ENCODE peak calls at places on chromosomes 13 and 19, in four cellular contexts. E is mucosa of descending colon; S is AG09319; W is CD4-positive, alpha-beta T cell. L is an unnamed sample.

GRCh38 chr13:26075498-26075897 is 23.7 kb upstream of the SHISA2 start:
- DNase-seq in E (no peak), W (no peak), S (no peak), L (no peak)

GRCh38 chr19:6868341-6868740 is 19.0 kb upstream of the ADGRE1 start:
- DNase-seq in E (peak), W (no peak), S (no peak), L (no peak)

GRCh38 chr13:45047394-45048328 is 58.3 kb downstream of the GPALPP1 start:
- DNase-seq in S (peak), W (peak), E (peak), L (peak)

GRCh38 chr13:63184693-63185092 is 1769.0 kb upstream of the PCDH20 start:
- DNase-seq in W (no peak), E (no peak), S (no peak), L (no peak)

GRCh38 chr13:107867701-107868661 is 347.4 kb downstream of the LIG4 start:
- DNase-seq in W (no peak), S (no peak), E (no peak), L (peak)

GRCh38 chr19:44775676-44776240 is 1.9 kb upstream of the CBLC start:
- DNase-seq in S (no peak), E (no peak), W (no peak), L (no peak)

GRCh38 chr19:46717034-46717715 is at the start of gene PRKD2:
- DNase-seq in E (peak), S (peak), W (peak), L (peak)

GRCh38 chr13:71864094-71864980 is 2.7 kb downstream of the DACH1 start:
- DNase-seq in W (no peak), E (peak), S (no peak), L (peak)

GRCh38 chr19:40539070-40539469 is 37.6 kb upstream of the SHKBP1 start:
- DNase-seq in S (no peak), E (no peak), W (no peak), L (no peak)

GRCh38 chr13:110617326-110618072 is 2.2 kb downstream of the NAXD start:
- DNase-seq in W (no peak), E (peak), S (peak), L (no peak)

GRCh38 chr19:10874019-10874418 is 2.7 kb downstream of the CARM1 start:
- DNase-seq in W (no peak), E (peak), S (no peak), L (no peak)

GRCh38 chr19:10871711-10872550 is 578 bp downstream of the CARM1 start:
- DNase-seq in W (peak), S (no peak), E (peak), L (peak)

GRCh38 chr19:10870955-10871603 is at the start of gene CARM1:
- DNase-seq in W (peak), S (peak), E (peak), L (peak)

GRCh38 chr19:10870501-10870954 is 825 bp upstream of the CARM1 start:
- DNase-seq in E (no peak), W (no peak), S (no peak), L (no peak)

GRCh38 chr19:10872551-10873107 is 1.3 kb downstream of the CARM1 start:
- DNase-seq in S (no peak), W (no peak), E (no peak), L (no peak)
- TF ChIP-seq CTCF in S (no peak), W (no peak), E (no peak), L (no peak)

DNA sequence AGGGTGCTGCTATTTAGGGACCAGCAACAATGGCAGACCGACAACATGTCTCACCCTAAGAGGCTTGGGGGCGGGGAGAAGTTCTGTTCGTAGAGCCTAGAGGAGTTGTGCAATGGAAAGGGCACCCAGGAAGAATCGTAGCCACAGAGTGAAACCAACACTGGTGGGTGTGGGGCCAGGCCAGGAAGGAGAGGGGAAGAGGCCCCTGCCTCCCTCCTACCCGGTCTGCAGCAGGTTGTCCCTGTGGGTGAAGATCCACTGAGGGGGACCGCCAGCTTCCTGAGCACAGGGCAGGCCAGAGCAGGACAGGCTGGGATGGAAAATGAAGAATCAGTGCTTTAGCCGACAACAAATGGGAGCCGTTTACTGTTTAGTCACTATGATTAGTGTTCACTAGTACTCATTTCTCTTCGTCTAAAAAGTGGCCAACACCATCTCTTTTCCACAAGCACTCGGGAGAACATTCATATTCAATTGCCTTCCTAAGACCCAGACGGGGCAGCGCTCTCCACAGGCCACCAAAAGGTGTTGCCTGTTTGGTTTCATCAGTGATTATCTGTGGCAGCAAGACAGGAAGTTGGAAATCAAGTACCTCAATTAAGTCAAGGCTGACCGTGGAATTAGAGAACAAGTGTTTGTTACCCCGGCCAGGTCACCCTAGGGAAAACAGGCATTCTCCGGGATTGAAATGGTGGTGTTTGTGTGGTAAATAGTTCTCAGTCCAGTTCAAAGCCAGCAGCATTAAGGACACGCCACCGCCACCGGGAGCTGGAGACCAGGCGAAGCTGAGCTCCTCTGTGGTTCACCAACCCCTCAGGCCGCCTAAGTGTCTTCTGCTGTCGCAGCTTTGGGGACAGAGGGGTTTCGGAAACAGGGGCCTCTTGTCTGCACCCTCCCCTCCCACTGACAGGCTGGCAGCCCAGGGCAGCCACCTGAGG is 1.0 kb upstream of the ATP11A start:
- DNase-seq in E (peak), W (peak), S (no peak), L (no peak)
- TF ChIP-seq CTCF in E (no peak), W (no peak), S (no peak), L (no peak)

GRCh38 chr19:52991021-52991420 is 22.7 kb upstream of the ERVV-1 start:
- DNase-seq in E (peak), S (no peak), W (no peak), L (no peak)
- TF ChIP-seq CTCF in E (no peak), S (no peak), W (no peak), L (no peak)

GRCh38 chr13:105207586-105208293 is 1327.7 kb downstream of the EFNB2 start:
- DNase-seq in W (no peak), E (no peak), S (no peak), L (no peak)
- TF ChIP-seq CTCF in W (no peak), E (no peak), S (no peak), L (no peak)

GRCh38 chr13:41848435-41849255 is 112.3 kb downstream of the VWA8 start:
- DNase-seq in W (no peak), E (no peak), S (no peak), L (no peak)
- TF ChIP-seq CTCF in W (no peak), E (no peak), S (no peak), L (no peak)

GRCh38 chr19:11137542-11138384 is 17.8 kb downstream of the SPC24 start:
- DNase-seq in E (peak), S (peak), W (peak), L (peak)
- TF ChIP-seq CTCF in E (peak), S (peak), W (peak), L (peak)

GRCh38 chr13:113759525-113760137 is 605 bp downstream of the TMEM255B start:
- DNase-seq in E (no peak), S (no peak), W (no peak), L (peak)

GRCh38 chr13:113762075-113762474 is 3.0 kb downstream of the TMEM255B start:
- DNase-seq in E (no peak), S (no peak), W (no peak), L (no peak)

GRCh38 chr13:113761136-113761535 is 2.1 kb downstream of the TMEM255B start:
- DNase-seq in W (no peak), E (no peak), S (no peak), L (no peak)

GRCh38 chr13:113756441-113757097 is 2.5 kb upstream of the TMEM255B start:
- DNase-seq in S (no peak), E (no peak), W (no peak), L (no peak)

DNA sequence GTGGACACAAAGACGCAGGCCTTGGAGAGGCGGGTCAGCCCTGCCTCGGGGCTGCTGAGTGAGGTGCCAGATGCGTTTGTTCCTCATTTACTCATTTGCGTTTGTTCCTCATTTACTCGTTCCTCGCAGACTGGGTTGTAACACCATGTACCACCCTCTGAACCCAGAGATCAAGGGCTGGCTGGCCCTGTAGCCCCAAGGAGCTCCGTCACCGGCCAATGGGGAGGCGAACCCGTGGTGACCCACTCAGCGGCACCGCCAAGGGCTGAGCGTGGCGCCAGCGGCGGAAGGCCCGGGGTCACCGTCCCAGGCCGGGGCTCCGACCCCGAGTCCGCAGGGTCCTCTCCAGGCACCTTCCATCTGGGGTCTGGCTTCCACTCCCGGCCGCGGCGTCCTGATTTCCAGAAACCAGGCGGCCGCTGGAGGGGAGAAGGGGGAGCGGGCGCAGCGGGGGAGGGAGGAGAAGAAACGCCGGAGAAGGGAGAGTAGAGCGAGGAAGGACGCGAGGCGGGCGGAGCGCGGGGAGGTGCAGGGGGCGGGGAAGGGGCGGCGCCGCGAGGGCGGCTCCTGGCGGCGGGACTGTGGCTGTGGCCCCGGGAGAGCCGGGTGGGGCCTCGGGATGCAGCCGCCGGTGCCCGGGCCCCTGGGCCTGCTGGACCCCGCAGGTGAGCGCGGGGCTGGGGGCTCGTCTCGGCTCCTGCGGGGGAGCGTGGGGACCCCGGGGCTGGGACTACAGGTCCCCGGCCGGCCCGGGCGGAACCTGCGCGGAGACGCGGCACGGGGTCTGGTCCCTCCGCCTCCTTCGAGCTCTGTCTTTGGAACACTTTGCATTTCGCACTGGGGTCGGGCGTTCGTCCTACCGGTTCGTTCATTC is at the start of gene TMEM255B:
- DNase-seq in W (peak), S (no peak), E (peak), L (peak)
- TF ChIP-seq CTCF in W (peak), S (no peak), E (no peak), L (no peak)

L was measured in endothelial cell.